ENCODE peak calls at places on chromosomes 2 and 18, in ten cellular contexts. X is activated T-cell treated with anti-CD3 and anti-CD28 coated beads for 4 hours; D is CD8-positive, alpha-beta memory T cell; T is endothelial cell; V is foreskin keratinocyte; G is COR-L47; U is HT-29; Z is GM13977; Q is activated CD8-positive, alpha-beta memory T cell treated with anti-CD3 and anti-CD28 coated beads for 24 hours; P is stimulated activated CD4-positive, alpha-beta T cell treated with anti-CD3 and anti-CD28 coated beads, Interleukin-12 subunit alpha, Interleukin-12 subunit beta, amount 100 ng/mL, for 4 hours. Y is an unnamed sample.

GRCh38 chr2:38245114-38245641 is 131.9 kb downstream of the ATL2 start:
- DNase-seq in X (no peak), P (no peak), Z (no peak), G (no peak), V (peak), U (peak), T (no peak), Q (no peak), D (no peak), Y (no peak)

GRCh38 chr2:111930875-111931274 is 32.5 kb downstream of the MERTK start:
- DNase-seq in V (peak), D (no peak), T (no peak), Z (peak), X (no peak), U (no peak), G (no peak), P (no peak), Q (no peak), Y (no peak)

GRCh38 chr2:125745514-125745913 is 910.4 kb upstream of the GYPC start:
- DNase-seq in P (no peak), X (no peak), Z (no peak), U (peak), Q (no peak), V (no peak), T (peak), D (no peak), G (peak), Y (peak)

GRCh38 chr2:18178736-18179349 is 300.4 kb downstream of the KCNS3 start:
- DNase-seq in P (peak), U (peak), T (peak), X (no peak), V (no peak), D (no peak), Q (no peak), G (peak), Z (peak), Y (peak)

GRCh38 chr2:71646028-71646427 is 192.7 kb downstream of the DYSF start:
- DNase-seq in T (no peak), P (no peak), X (no peak), U (no peak), V (peak), Q (no peak), G (no peak), D (no peak), Z (no peak), Y (no peak)

GRCh38 chr2:188984680-188985079 is 10.5 kb downstream of the COL3A1 start:
- DNase-seq in U (no peak), P (no peak), T (no peak), X (no peak), Z (no peak), V (no peak), G (no peak), Q (no peak), D (no peak), Y (peak)

GRCh38 chr2:69567157-69567908 is 76.2 kb downstream of the AAK1 start:
- DNase-seq in U (peak), Z (no peak), G (no peak), D (no peak), V (peak), Q (no peak), X (no peak), T (no peak), P (no peak), Y (peak)

GRCh38 chr2:44767691-44768090 is 173.8 kb upstream of the SIX3 start:
- DNase-seq in P (no peak), V (no peak), T (no peak), X (no peak), D (no peak), Q (no peak), G (no peak), Z (no peak), U (no peak), Y (no peak)

GRCh38 chr2:68251855-68252406 is 401 bp downstream of the PPP3R1 start:
- DNase-seq in U (peak), T (peak), P (peak), Q (peak), V (no peak), Z (peak), G (peak), D (peak), X (peak), Y (no peak)

GRCh38 chr2:86357392-86357963 is 20.1 kb upstream of the REEP1 start:
- DNase-seq in P (no peak), V (no peak), Q (no peak), T (no peak), Z (no peak), G (no peak), U (no peak), D (no peak), X (no peak), Y (no peak)

GRCh38 chr18:623760-624620 is 27.2 kb downstream of the CLUL1 start:
- DNase-seq in P (peak), V (no peak), U (peak), X (peak), Z (peak), G (peak), Q (peak), T (peak), D (peak), Y (peak)

GRCh38 chr18:9413586-9413985 is 61.7 kb upstream of the RALBP1 start:
- DNase-seq in X (no peak), D (no peak), Q (no peak), G (no peak), T (no peak), Z (no peak), U (peak), V (no peak), P (no peak), Y (peak)

GRCh38 chr18:45962866-45963265 is 4.3 kb downstream of the EPG5 start:
- DNase-seq in X (no peak), D (no peak), U (no peak), P (no peak), Q (no peak), V (no peak), G (no peak), T (no peak), Z (no peak), Y (no peak)

GRCh38 chr18:22314001-22314400 is 103.7 kb downstream of the CTAGE1 start:
- DNase-seq in V (no peak), Z (no peak), U (no peak), T (no peak), P (no peak), X (no peak), Q (no peak), G (no peak), D (no peak), Y (no peak)

GRCh38 chr18:35110554-35111058 is 69.4 kb downstream of the MAPRE2 start:
- DNase-seq in V (no peak), Q (no peak), G (no peak), Z (no peak), T (no peak), U (no peak), X (no peak), P (no peak), D (no peak), Y (no peak)

GRCh38 chr18:47986724-47987455 is 56.4 kb upstream of the SMAD2 start:
- DNase-seq in Z (no peak), G (no peak), X (no peak), U (no peak), Q (no peak), P (no peak), V (no peak), D (no peak), T (no peak), Y (no peak)

GRCh38 chr2:62197017-62197586 is 1.2 kb downstream of the B3GNT2 start:
- DNase-seq in U (peak), P (peak), T (peak), Z (peak), G (peak), X (peak), V (no peak), D (peak), Q (peak), Y (peak)

GRCh38 chr2:193542762-193543161 is 1348.0 kb upstream of the TMEFF2 start:
- DNase-seq in U (no peak), X (no peak), Q (no peak), T (no peak), G (peak), Z (no peak), D (no peak), P (no peak), V (no peak), Y (no peak)

GRCh38 chr2:123485056-123485455 is 540.0 kb upstream of the CNTNAP5 start:
- DNase-seq in X (no peak), T (no peak), Q (no peak), V (no peak), G (no peak), P (no peak), D (no peak), Z (no peak), U (no peak), Y (no peak)

GRCh38 chr2:44102790-44103642 is 65.7 kb upstream of the PPM1B start:
- DNase-seq in D (no peak), G (no peak), U (no peak), Z (no peak), T (no peak), Q (no peak), V (no peak), P (no peak), X (no peak), Y (no peak)

GRCh38 chr18:58861853-58862252 is 2.8 kb upstream of the ZNF532 start:
- DNase-seq in T (no peak), U (no peak), Z (no peak), P (no peak), V (no peak), D (no peak), X (no peak), G (no peak), Q (no peak), Y (no peak)

GRCh38 chr18:70333757-70334156 is 44.9 kb downstream of the SOCS6 start:
- DNase-seq in V (peak), Z (no peak), T (no peak), U (no peak), Q (no peak), X (no peak), P (no peak), D (no peak), G (no peak), Y (peak)

GRCh38 chr2:49251766-49252165 is 97.5 kb upstream of the FSHR start:
- DNase-seq in Z (no peak), D (no peak), G (no peak), P (no peak), U (no peak), T (no peak), Q (no peak), X (no peak), V (no peak), Y (no peak)

Y was measured in A549.